ENCODE peak calls at places on chromosome X, in five cellular contexts. E is neural progenitor cell; O is stimulated activated CD4-positive, alpha-beta T cell treated with anti-CD3 and anti-CD28 coated beads, Interleukin-2, amount 100 ng/mL, for 24 hours; L is H4; C is Right ventricle myocardium inferior. S is an unnamed sample.

GRCh38 chrX:74080165-74080564 is 223.8 kb upstream of the ZCCHC13 start:
- DNase-seq in L (no peak), E (no peak), O (no peak), C (no peak), S (no peak)

GRCh38 chrX:126785539-126785938 is 34.0 kb upstream of the PRR32 start:
- DNase-seq in E (no peak), C (no peak), O (no peak), L (no peak), S (no peak)

GRCh38 chrX:34875204-34875603 is 67.4 kb upstream of the FAM47B start:
- DNase-seq in C (no peak), L (peak; percentile 51), E (no peak), O (no peak), S (no peak)

GRCh38 chrX:13598877-13599276 is 29.5 kb downstream of the EGFL6 start:
- DNase-seq in O (no peak), L (peak; percentile 5), C (no peak), E (peak; percentile 23), S (no peak)

GRCh38 chrX:14963447-14964236 is 90.4 kb downstream of the MOSPD2 start:
- DNase-seq in E (no peak), C (no peak), O (no peak), L (peak; percentile 73), S (no peak)

GRCh38 chrX:46582964-46583363 is 9.4 kb downstream of the CHST7 start:
- DNase-seq in C (no peak), L (no peak), E (no peak), O (no peak), S (no peak)

GRCh38 chrX:9378980-9379696 is 85.7 kb upstream of the TBL1X start:
- DNase-seq in L (peak; percentile 66), C (no peak), O (no peak), E (no peak), S (no peak)

GRCh38 chrX:30713061-30713525 is 59.9 kb downstream of the GK start:
- DNase-seq in E (peak; percentile 70), L (peak; percentile 20), O (peak; percentile 57), C (peak; percentile 65), S (peak; percentile 31)

GRCh38 chrX:19728083-19728648 is 159.2 kb downstream of the SH3KBP1 start:
- DNase-seq in O (no peak), C (no peak), E (no peak), L (no peak), S (no peak)

GRCh38 chrX:55167124-55167523 is 53.0 kb upstream of the PAGE5 start:
- DNase-seq in O (no peak), E (no peak), C (no peak), L (peak; percentile 4), S (no peak)

GRCh38 chrX:74525116-74525515 is 89.3 kb downstream of the RLIM start:
- DNase-seq in L (no peak), C (no peak), O (no peak), E (no peak), S (no peak)

GRCh38 chrX:119069128-119069527 is 3.7 kb upstream of the CT47C1 start:
- DNase-seq in E (no peak), O (no peak), L (no peak), C (no peak), S (no peak)

GRCh38 chrX:128975716-128976115 is 547.6 kb downstream of the SMARCA1 start:
- DNase-seq in C (no peak), O (no peak), L (no peak), E (peak; percentile 68), S (no peak)

GRCh38 chrX:140918398-140919043 is 83.9 kb upstream of the SPANXB1 start:
- DNase-seq in O (peak; percentile 16), E (peak; percentile 73), L (peak; percentile 64), C (no peak), S (peak; percentile 14)

GRCh38 chrX:76184276-76184675 is 11.4 kb downstream of the PBDC1 start:
- DNase-seq in O (no peak), C (no peak), E (no peak), L (no peak), S (no peak)

GRCh38 chrX:105126201-105126600 is 94.3 kb downstream of the TEX13A start:
- DNase-seq in O (no peak), C (no peak), L (no peak), E (no peak), S (no peak)

GRCh38 chrX:120791013-120791643 is 84.5 kb downstream of the CT47B1 start:
- DNase-seq in L (peak; percentile 87), O (no peak), C (peak; percentile 51), E (no peak), S (no peak)

GRCh38 chrX:134388161-134389109 is 71.5 kb upstream of the HPRT1 start:
- DNase-seq in C (no peak), O (no peak), L (no peak), E (no peak), S (no peak)

GRCh38 chrX:110172215-110172614 is 145.7 kb downstream of the AMMECR1 start:
- DNase-seq in O (no peak), C (no peak), E (no peak), L (no peak), S (no peak)

GRCh38 chrX:46268429-46268828 is 276.8 kb downstream of the ZNF674 start:
- DNase-seq in E (no peak), O (no peak), C (no peak), L (peak; percentile 68), S (no peak)

GRCh38 chrX:40327085-40327484 is 229.3 kb upstream of the BCOR start:
- DNase-seq in L (no peak), O (no peak), C (no peak), E (no peak), S (no peak)

GRCh38 chrX:110026099-110026844 is 23.4 kb downstream of the TMEM164 start:
- DNase-seq in E (peak; percentile 26), L (peak; percentile 34), O (no peak), C (no peak), S (no peak)

GRCh38 chrX:17484592-17484991 is 109.6 kb downstream of the NHS start:
- DNase-seq in E (no peak), C (no peak), L (no peak), O (no peak), S (no peak)

GRCh38 chrX:21883258-21883657 is 27.5 kb downstream of the YY2 start:
- DNase-seq in E (no peak), O (no peak), L (no peak), C (no peak), S (no peak)

GRCh38 chrX:17046478-17047097 is 100.1 kb downstream of the REPS2 start:
- DNase-seq in C (no peak), O (peak; percentile 29), E (peak; percentile 78), L (peak; percentile 69), S (no peak)

S was measured in activated T-helper 1 cell treated with anti-CD3 and anti-CD28 coated beads, Interleukin-12 subunit alpha, Interleukin-12 subunit beta, Interleukin-2, Interleukin-4 antibody, amounts not matched to agents 30 ng/mL and 10 ng/mL and 1 ng/mL, durations not matched to agents 14 hours and 24 hours and 36 hours.